ENCODE peak calls at places on chromosomes 2 and 18, in six cellular contexts. B is heart right ventricle, N is H9, S is thoracic aorta, I is kidney, A is heart left ventricle. K is an unnamed sample. For H3K4me1, the result is how much of the 10 kb centered on the place peaks cover.

GRCh38 chr2:27149575-27150405 is 986 bp downstream of the TCF23 start:
- DNase-seq in A (no peak), S (no peak), N (no peak), B (no peak), I (peak), K (no peak)

GRCh38 chr2:54581326-54582039 is 125.4 kb downstream of the SPTBN1 start:
- DNase-seq in A (no peak), N (no peak), S (no peak), B (no peak), I (no peak), K (no peak)

GRCh38 chr2:19336781-19337180 is 21.6 kb downstream of the OSR1 start:
- DNase-seq in A (no peak), S (no peak), N (no peak), I (no peak), B (no peak), K (no peak)

GRCh38 chr2:54924121-54924520 is 126.1 kb downstream of the RTN4 start:
- DNase-seq in N (no peak), S (no peak), B (no peak), A (no peak), I (no peak), K (no peak)

GRCh38 chr2:138502253-138503086 is 900 bp downstream of the SPOPL start:
- DNase-seq in B (no peak), A (no peak), S (no peak), I (no peak), N (no peak), K (no peak)

GRCh38 chr2:192741889-192742288 is 547.2 kb upstream of the TMEFF2 start:
- DNase-seq in I (no peak), B (no peak), A (no peak), S (no peak), N (no peak), K (no peak)

GRCh38 chr18:41949206-41949920 is 5.7 kb upstream of the PIK3C3 start:
- DNase-seq in I (no peak), B (no peak), N (no peak), A (no peak), S (no peak), K (no peak)

GRCh38 chr2:60821587-60822302 is 59.6 kb upstream of the REL start:
- DNase-seq in S (no peak), B (no peak), A (no peak), N (no peak), I (no peak), K (no peak)

GRCh38 chr2:69260666-69261065 is 126.4 kb downstream of the GFPT1 start:
- DNase-seq in S (no peak), B (no peak), I (no peak), A (no peak), N (no peak), K (no peak)

GRCh38 chr2:85935746-85936208 is 47.0 kb upstream of the ST3GAL5 start:
- DNase-seq in I (no peak), A (no peak), N (peak), S (no peak), B (no peak), K (no peak)

GRCh38 chr2:44578401-44579135 is 216.8 kb downstream of the CAMKMT start:
- DNase-seq in I (no peak), A (no peak), S (no peak), B (no peak), N (no peak), K (no peak)

GRCh38 chr2:64142817-64143153 is 1.4 kb downstream of the PELI1 start:
- DNase-seq in B (no peak), S (no peak), A (no peak), N (no peak), I (no peak), K (no peak)

DNA sequence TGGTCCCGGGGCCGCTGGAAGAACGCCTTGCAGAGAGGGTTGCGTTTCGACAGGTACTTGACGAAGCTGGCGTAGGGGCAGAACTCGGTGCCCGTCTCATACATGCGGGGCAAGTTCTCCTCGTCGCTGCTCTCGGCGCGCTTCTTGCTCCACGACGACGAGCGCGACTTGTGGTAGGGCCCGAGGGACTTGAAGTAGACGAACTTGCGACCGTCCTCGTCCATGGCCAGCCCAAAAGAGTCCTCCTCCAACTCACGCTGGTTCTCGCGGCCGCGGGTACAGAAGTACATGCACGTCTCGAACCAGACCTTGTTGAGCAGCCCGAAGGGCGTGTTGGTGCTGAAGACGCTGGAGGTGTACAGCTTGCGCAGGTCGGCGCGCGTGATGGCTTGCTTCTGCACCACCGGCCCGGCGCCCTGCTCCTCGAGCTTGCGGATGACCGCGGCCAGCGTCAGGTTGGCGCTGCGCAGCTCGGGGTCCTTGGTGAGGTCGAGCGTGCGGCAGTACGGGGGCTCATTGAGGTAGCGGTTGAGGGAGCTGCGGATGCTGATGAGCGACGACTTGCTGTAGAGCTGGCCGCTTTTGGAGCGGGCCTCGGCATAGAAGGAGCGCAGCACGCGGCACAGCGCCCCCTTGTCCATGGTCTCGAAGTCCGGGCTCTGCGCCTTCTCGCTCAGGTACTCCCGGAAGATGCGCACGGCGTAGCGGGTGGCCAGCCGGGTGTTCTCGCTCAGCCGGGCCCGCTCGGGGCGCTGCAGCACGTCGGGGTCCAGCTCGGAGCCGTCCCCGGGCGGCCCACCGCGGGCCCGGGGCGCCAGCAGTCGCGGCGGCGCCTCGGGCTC is 830 bp downstream of the KCTD1 start:
- DNase-seq in S (no peak), I (peak), A (peak), N (peak), B (peak), K (peak)
- H3K27ac ChIP-seq in S (no peak), I (peak), A (peak), N (no peak), B (peak), K (no peak)

GRCh38 chr18:26479686-26480079 is 68.7 kb downstream of the KCTD1 start:
- DNase-seq in A (no peak), N (no peak), I (no peak), S (no peak), B (no peak), K (no peak)
- H3K4me1 ChIP-seq in A (under half), N (under half), I (under half), S (under half), B (under half), K (under half)

GRCh38 chr2:216012133-216012829 is 1.1 kb downstream of the MREG start:
- DNase-seq in S (no peak), A (no peak), B (no peak), I (no peak), N (no peak), K (no peak)

GRCh38 chr2:216012830-216013079 is 596 bp downstream of the MREG start:
- DNase-seq in A (no peak), B (no peak), N (no peak), I (no peak), S (no peak), K (no peak)

GRCh38 chr2:216014006-216014405 is 655 bp upstream of the MREG start:
- DNase-seq in I (no peak), A (no peak), N (no peak), S (no peak), B (no peak), K (no peak)

GRCh38 chr2:216014986-216015385 is 1.6 kb upstream of the MREG start:
- DNase-seq in S (no peak), B (no peak), A (no peak), I (no peak), N (no peak), K (no peak)

DNA sequence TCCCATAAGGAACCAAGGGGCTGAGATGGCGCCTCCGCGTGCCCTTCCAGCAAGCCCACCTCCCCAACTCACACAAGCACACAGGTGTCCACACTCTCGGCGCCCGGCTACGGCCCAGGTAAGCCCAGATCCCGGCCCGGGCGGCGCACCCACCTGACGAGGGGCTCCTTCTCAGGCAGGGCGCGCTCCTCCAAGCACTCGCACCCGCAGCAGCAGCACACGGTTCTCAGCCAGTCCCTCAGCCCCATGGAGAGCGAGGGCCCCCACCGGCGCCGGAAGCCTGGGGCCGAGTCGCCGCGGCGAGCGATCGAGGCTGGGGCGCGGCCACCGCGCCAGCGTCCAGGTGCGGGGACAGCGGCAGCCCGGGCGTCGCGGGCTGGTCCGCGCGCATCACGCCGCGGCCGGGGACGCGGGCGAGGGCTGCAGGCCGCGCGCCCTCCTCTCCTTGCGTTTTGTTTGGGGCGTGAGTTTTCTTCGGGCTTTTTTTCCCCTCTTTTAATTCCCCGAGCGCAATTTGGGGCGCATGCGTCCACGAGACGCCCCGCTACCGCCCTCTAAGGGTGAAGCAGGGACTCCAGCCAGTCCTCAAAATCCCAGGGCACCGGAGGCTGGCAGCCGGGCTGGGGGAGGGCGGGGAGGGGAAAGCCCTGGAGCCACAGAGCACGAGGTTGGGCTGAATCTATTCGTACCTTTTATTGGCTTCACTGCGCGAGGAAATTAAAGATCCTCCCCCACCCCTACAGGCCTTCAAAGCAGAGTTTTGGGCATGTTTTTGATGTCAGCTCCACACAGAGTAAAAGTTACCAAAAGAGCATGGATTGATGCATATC is at the start of gene MREG:
- DNase-seq in N (peak), B (peak), A (peak), S (no peak), I (peak), K (peak)
- H3K27ac ChIP-seq in N (no peak), B (no peak), A (no peak), S (no peak), I (peak), K (peak)

DNA sequence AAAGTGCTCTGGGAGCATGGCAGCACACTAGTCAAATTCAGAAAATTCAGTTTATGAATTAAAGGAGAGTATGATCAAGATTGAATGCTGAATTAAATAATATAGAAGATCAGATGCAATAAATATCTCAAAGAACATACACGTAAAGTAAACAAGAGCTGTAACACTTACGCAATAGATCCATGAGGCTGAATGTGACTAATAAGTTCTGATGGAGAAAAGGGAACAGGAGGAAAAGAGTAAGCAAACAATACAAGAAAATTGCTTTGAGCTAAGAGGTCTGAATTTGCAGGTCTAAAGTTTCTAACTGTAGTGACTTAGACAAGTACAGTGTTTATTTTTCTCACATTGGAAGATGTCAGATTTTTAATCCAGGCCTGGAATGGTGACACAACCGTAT is 646.7 kb upstream of the ZNF804A start:
- DNase-seq in A (no peak), B (no peak), N (no peak), S (no peak), I (no peak), K (no peak)
- H3K4me1 ChIP-seq in A (under half), B (under half), N (under half), S (under half), I (under half), K (under half)

DNA sequence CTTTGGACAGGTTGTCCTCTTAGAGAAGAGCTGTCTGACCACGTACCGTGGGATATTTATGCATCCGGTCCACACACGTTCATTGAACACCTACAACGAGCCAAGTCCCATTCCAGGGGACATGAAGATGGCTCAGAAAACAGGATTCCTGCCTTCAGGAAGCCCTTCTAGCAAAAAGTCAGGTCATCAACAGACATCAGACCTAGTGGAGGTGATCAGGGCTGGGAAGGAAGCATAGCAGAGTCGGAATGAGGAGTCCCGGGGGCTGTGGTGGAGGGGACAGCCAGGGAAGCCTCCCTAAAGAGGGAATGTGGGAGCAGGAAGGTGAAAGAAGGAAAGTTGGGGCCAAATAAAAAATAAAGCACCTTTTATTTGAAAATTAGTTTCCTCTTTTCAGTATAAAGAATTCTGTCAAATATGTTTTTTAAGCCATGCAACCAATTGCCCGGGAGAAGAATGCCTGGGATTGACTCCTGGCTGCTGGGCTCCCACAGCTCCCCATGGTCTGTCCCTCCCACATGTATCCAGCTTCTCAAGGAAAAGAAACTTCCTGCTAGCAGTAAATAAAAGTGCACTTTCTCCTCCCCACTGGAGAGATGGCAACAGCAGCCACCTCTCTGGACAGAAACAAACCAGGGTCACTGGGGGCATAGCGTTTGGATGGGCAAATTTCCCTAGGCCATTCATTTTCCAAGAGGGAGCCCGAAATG is 144.8 kb downstream of the SMAD7 start:
- DNase-seq in B (no peak), I (no peak), S (no peak), A (no peak), N (peak), K (no peak)
- H3K27ac ChIP-seq in B (peak), I (no peak), S (peak), A (peak), N (no peak), K (no peak)

K was measured in right lobe of liver.